ENCODE peak calls at places on chromosome 10, in six cellular contexts. One of them, this sample, is unnamed.

GRCh38 chr10:42635098-42635497 is 3.3 kb downstream of the ZNF33B start:
- DNase-seq in upper lobe of right lung: no peak
- DNase-seq in endothelial cell: no peak
- DNase-seq in naive thymus-derived CD8-positive, alpha-beta T cell: no peak
- DNase-seq in left ventricle myocardium inferior: no peak
- DNase-seq in DMS153: no peak
- DNase-seq in this sample: no peak

GRCh38 chr10:44809652-44810051 is 101.5 kb upstream of the TMEM72 start:
- DNase-seq in naive thymus-derived CD8-positive, alpha-beta T cell: no peak
- DNase-seq in DMS153: no peak
- DNase-seq in upper lobe of right lung: no peak
- DNase-seq in left ventricle myocardium inferior: no peak
- DNase-seq in endothelial cell: no peak
- DNase-seq in this sample: no peak

GRCh38 chr10:130970341-130971122 is 341.0 kb downstream of the TCERG1L start:
- DNase-seq in upper lobe of right lung: no peak
- DNase-seq in DMS153: no peak
- DNase-seq in naive thymus-derived CD8-positive, alpha-beta T cell: no peak
- DNase-seq in left ventricle myocardium inferior: no peak
- DNase-seq in endothelial cell: no peak
- DNase-seq in this sample: no peak

GRCh38 chr10:102394079-102394800 is 1.3 kb upstream of the NFKB2 start:
- DNase-seq in DMS153: peak
- DNase-seq in naive thymus-derived CD8-positive, alpha-beta T cell: peak
- DNase-seq in endothelial cell: peak
- DNase-seq in upper lobe of right lung: peak
- DNase-seq in left ventricle myocardium inferior: peak
- DNase-seq in this sample: peak

GRCh38 chr10:112343056-112343806 is 30.7 kb upstream of the ACSL5 start:
- DNase-seq in DMS153: no peak
- DNase-seq in upper lobe of right lung: no peak
- DNase-seq in naive thymus-derived CD8-positive, alpha-beta T cell: no peak
- DNase-seq in endothelial cell: no peak
- DNase-seq in left ventricle myocardium inferior: no peak
- DNase-seq in this sample: no peak

GRCh38 chr10:58775960-58776574 is 263.4 kb downstream of the BICC1 start:
- DNase-seq in left ventricle myocardium inferior: no peak
- DNase-seq in DMS153: no peak
- DNase-seq in upper lobe of right lung: no peak
- DNase-seq in naive thymus-derived CD8-positive, alpha-beta T cell: no peak
- DNase-seq in endothelial cell: no peak
- DNase-seq in this sample: no peak

GRCh38 chr10:21173964-21174669 is 277.0 kb upstream of the NEBL start:
- DNase-seq in naive thymus-derived CD8-positive, alpha-beta T cell: no peak
- DNase-seq in left ventricle myocardium inferior: peak
- DNase-seq in DMS153: peak
- DNase-seq in endothelial cell: peak
- DNase-seq in upper lobe of right lung: peak
- DNase-seq in this sample: no peak

GRCh38 chr10:15609291-15609690 is 110.4 kb downstream of the ITGA8 start:
- DNase-seq in upper lobe of right lung: no peak
- DNase-seq in endothelial cell: no peak
- DNase-seq in left ventricle myocardium inferior: no peak
- DNase-seq in DMS153: no peak
- DNase-seq in naive thymus-derived CD8-positive, alpha-beta T cell: no peak
- DNase-seq in this sample: no peak

GRCh38 chr10:75651452-75651851 is 220.0 kb downstream of the LRMDA start:
- DNase-seq in left ventricle myocardium inferior: no peak
- DNase-seq in naive thymus-derived CD8-positive, alpha-beta T cell: no peak
- DNase-seq in upper lobe of right lung: no peak
- DNase-seq in endothelial cell: no peak
- DNase-seq in DMS153: no peak
- DNase-seq in this sample: no peak

GRCh38 chr10:68981074-68981473 is 7.5 kb upstream of the KIFBP start:
- DNase-seq in naive thymus-derived CD8-positive, alpha-beta T cell: no peak
- DNase-seq in upper lobe of right lung: no peak
- DNase-seq in left ventricle myocardium inferior: no peak
- DNase-seq in DMS153: peak
- DNase-seq in endothelial cell: no peak
- DNase-seq in this sample: no peak

GRCh38 chr10:114437456-114438292 is 33.4 kb upstream of the AFAP1L2 start:
- DNase-seq in endothelial cell: no peak
- DNase-seq in left ventricle myocardium inferior: no peak
- DNase-seq in upper lobe of right lung: no peak
- DNase-seq in DMS153: no peak
- DNase-seq in naive thymus-derived CD8-positive, alpha-beta T cell: no peak
- DNase-seq in this sample: no peak

GRCh38 chr10:3426190-3426845 is 253.7 kb upstream of the PITRM1 start:
- DNase-seq in endothelial cell: no peak
- DNase-seq in DMS153: no peak
- DNase-seq in upper lobe of right lung: no peak
- DNase-seq in naive thymus-derived CD8-positive, alpha-beta T cell: no peak
- DNase-seq in left ventricle myocardium inferior: no peak
- DNase-seq in this sample: no peak

GRCh38 chr10:24115403-24115802 is 93.5 kb upstream of the KIAA1217 start:
- DNase-seq in left ventricle myocardium inferior: no peak
- DNase-seq in endothelial cell: no peak
- DNase-seq in DMS153: no peak
- DNase-seq in naive thymus-derived CD8-positive, alpha-beta T cell: no peak
- DNase-seq in upper lobe of right lung: no peak
- DNase-seq in this sample: no peak

GRCh38 chr10:77114181-77114821 is 523.3 kb downstream of the KCNMA1 start:
- DNase-seq in left ventricle myocardium inferior: no peak
- DNase-seq in DMS153: no peak
- DNase-seq in naive thymus-derived CD8-positive, alpha-beta T cell: no peak
- DNase-seq in endothelial cell: no peak
- DNase-seq in upper lobe of right lung: no peak
- DNase-seq in this sample: no peak

GRCh38 chr10:12717981-12718707 is 283.4 kb downstream of the CCDC3 start:
- DNase-seq in endothelial cell: no peak
- DNase-seq in DMS153: no peak
- DNase-seq in naive thymus-derived CD8-positive, alpha-beta T cell: no peak
- DNase-seq in upper lobe of right lung: no peak
- DNase-seq in left ventricle myocardium inferior: no peak
- DNase-seq in this sample: no peak

GRCh38 chr10:123331438-123331837 is 177.2 kb downstream of the BUB3 start:
- DNase-seq in DMS153: no peak
- DNase-seq in upper lobe of right lung: no peak
- DNase-seq in naive thymus-derived CD8-positive, alpha-beta T cell: no peak
- DNase-seq in left ventricle myocardium inferior: no peak
- DNase-seq in endothelial cell: no peak
- DNase-seq in this sample: no peak

GRCh38 chr10:87596351-87596750 is 63.3 kb upstream of the PAPSS2 start:
- DNase-seq in upper lobe of right lung: no peak
- DNase-seq in DMS153: no peak
- DNase-seq in naive thymus-derived CD8-positive, alpha-beta T cell: no peak
- DNase-seq in endothelial cell: no peak
- DNase-seq in left ventricle myocardium inferior: no peak
- DNase-seq in this sample: no peak

GRCh38 chr10:104353325-104354048 is at the start of gene CFAP58:
- DNase-seq in naive thymus-derived CD8-positive, alpha-beta T cell: peak
- DNase-seq in DMS153: peak
- DNase-seq in endothelial cell: peak
- DNase-seq in upper lobe of right lung: peak
- DNase-seq in left ventricle myocardium inferior: peak
- DNase-seq in this sample: peak

This sample was measured in esophagus squamous epithelium.